ENCODE peak calls at places on chromosomes 1 and 21, in five cellular contexts. M, C, G, F and J are unnamed samples.

GRCh38 chr1:54564312-54565112 is 16.5 kb downstream of the ACOT11 start:
- DNase-seq in M (no peak), C (no peak), G (no peak), F (no peak), J (no peak)

GRCh38 chr1:161781995-161782394 is 15.9 kb downstream of the ATF6 start:
- DNase-seq in M (no peak), C (no peak), G (no peak), F (peak; percentile 28), J (no peak)

GRCh38 chr21:44526096-44526997 is 13.6 kb downstream of the KRTAP10-1 start:
- DNase-seq in M (no peak), C (no peak), G (no peak), F (no peak), J (no peak)

GRCh38 chr1:46532498-46533178 is 18.8 kb downstream of the KNCN start:
- DNase-seq in M (peak; percentile 75), C (peak; percentile 71), G (no peak), F (peak; percentile 47), J (no peak)

GRCh38 chr1:11397151-11397902 is 81.6 kb upstream of the DISP3 start:
- DNase-seq in M (no peak), C (no peak), G (no peak), F (no peak), J (no peak)

GRCh38 chr1:219293440-219293839 is 119.8 kb downstream of the LYPLAL1 start:
- DNase-seq in M (no peak), C (no peak), G (no peak), F (peak; percentile 83), J (no peak)

GRCh38 chr1:41024953-41025352 is 3.4 kb upstream of the SLFNL1 start:
- DNase-seq in M (no peak), C (no peak), G (no peak), F (no peak), J (no peak)

GRCh38 chr1:93690921-93691789 is 9.5 kb upstream of the BCAR3 start:
- DNase-seq in M (no peak), C (no peak), G (no peak), F (no peak), J (no peak)

GRCh38 chr21:44795342-44795741 is 6.3 kb downstream of the UBE2G2 start:
- DNase-seq in M (no peak), C (no peak), G (no peak), F (no peak), J (no peak)

GRCh38 chr1:244955661-244956060 is 91.3 kb upstream of the HNRNPU start:
- DNase-seq in M (no peak), C (no peak), G (no peak), F (no peak), J (no peak)

GRCh38 chr1:115065021-115065420 is 24.3 kb downstream of the TSPAN2 start:
- DNase-seq in M (no peak), C (no peak), G (no peak), F (no peak), J (no peak)

GRCh38 chr1:85258536-85259117 is 835 bp downstream of the C1orf52 start:
- DNase-seq in M (no peak), C (no peak), G (no peak), F (no peak), J (no peak)

DNA sequence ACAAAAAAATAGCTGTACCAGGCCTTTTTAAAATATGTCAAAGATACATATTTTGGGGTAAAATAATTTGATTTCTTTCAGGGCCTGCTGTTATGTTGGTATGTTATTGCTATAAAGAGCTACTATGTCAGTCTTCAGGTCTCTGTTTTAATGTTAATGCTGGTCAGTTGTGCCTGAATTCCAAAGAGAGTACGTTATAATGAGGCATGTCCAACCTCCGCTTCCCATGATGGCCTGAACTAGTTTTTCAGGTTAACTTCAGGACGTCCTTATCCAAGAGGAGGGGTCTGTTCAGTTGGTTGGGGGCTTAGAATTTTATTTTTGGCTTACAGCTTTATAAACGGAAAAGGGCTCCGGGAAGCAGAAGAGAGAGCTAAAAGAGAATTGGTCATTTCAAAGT is 34.9 kb upstream of the LYPD8 start:
- DNase-seq in M (no peak), C (no peak), G (no peak), F (no peak), J (no peak)
- H3K9me3 ChIP-seq in M (no peaks in the 10 kb centered on the region), C (peaks cover 11% of the 10 kb centered on the region), G (no peaks in the 10 kb centered on the region), F (no peaks in the 10 kb centered on the region), J (peaks cover 6% of the 10 kb centered on the region)

GRCh38 chr1:159444507-159444906 is 5.0 kb downstream of the OR10J1 start:
- DNase-seq in M (no peak), C (no peak), G (no peak), F (no peak), J (no peak)

GRCh38 chr1:159442428-159442827 is 2.9 kb downstream of the OR10J1 start:
- DNase-seq in M (no peak), C (no peak), G (no peak), F (no peak), J (no peak)

GRCh38 chr1:159439422-159439821 is at the start of gene OR10J1:
- DNase-seq in M (no peak), C (no peak), G (no peak), F (no peak), J (no peak)

GRCh38 chr1:159443063-159443750 is 3.7 kb downstream of the OR10J1 start:
- DNase-seq in M (no peak), C (no peak), G (no peak), F (no peak), J (no peak)

DNA sequence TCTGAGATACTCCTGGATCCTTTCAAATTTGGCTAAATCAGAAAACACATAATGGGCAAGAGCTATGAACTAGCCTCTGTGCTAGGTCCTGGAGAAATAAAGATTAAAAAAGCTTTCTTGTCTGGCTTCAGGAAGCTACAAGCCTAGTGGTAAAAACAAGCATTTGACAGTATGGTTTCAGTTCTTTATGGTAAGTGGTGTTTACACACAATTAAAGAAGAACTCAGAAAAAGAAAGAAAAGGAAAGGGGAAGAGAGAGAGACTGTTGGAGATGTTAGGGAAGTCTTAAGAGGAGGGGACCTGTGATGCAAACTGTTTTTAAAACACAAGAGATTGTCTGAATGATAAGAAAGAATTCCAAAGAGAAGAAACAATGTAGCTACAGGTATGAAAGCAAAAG is 1.8 kb downstream of the OR10J1 start:
- DNase-seq in M (no peak), C (no peak), G (no peak), F (no peak), J (no peak)
- H3K4me3 ChIP-seq in M (no peak overlapping the region), C (no peak overlapping the region), G (no peak overlapping the region), F (no peak overlapping the region), J (no peak overlapping the region)

GRCh38 chr1:119605686-119606085 is 42.4 kb downstream of the ZNF697 start:
- DNase-seq in M (no peak), C (no peak), G (no peak), F (no peak), J (no peak)
- H3K9me3 ChIP-seq in M (no peaks in the 10 kb centered on the region), C (no peaks in the 10 kb centered on the region), G (no peaks in the 10 kb centered on the region), F (no peaks in the 10 kb centered on the region), J (no peaks in the 10 kb centered on the region)

GRCh38 chr21:38852278-38852677 is 46.5 kb downstream of the ETS2 start:
- DNase-seq in M (no peak), C (no peak), G (no peak), F (no peak), J (no peak)

GRCh38 chr21:38850277-38850951 is 44.7 kb downstream of the ETS2 start:
- DNase-seq in M (no peak), C (no peak), G (no peak), F (no peak), J (no peak)

GRCh38 chr21:38852708-38853107 is 47.0 kb downstream of the ETS2 start:
- DNase-seq in M (no peak), C (no peak), G (no peak), F (no peak), J (no peak)

GRCh38 chr21:38849776-38850175 is 44.0 kb downstream of the ETS2 start:
- DNase-seq in M (no peak), C (no peak), G (no peak), F (no peak), J (no peak)

GRCh38 chr21:38853421-38853919 is 47.7 kb downstream of the ETS2 start:
- DNase-seq in M (no peak), C (no peak), G (peak; percentile 82), F (peak; percentile 87), J (no peak)
- H3K4me3 ChIP-seq in M (no peak overlapping the region), C (no peak overlapping the region), G (no peak overlapping the region), F (no peak overlapping the region), J (no peak overlapping the region)

DNA sequence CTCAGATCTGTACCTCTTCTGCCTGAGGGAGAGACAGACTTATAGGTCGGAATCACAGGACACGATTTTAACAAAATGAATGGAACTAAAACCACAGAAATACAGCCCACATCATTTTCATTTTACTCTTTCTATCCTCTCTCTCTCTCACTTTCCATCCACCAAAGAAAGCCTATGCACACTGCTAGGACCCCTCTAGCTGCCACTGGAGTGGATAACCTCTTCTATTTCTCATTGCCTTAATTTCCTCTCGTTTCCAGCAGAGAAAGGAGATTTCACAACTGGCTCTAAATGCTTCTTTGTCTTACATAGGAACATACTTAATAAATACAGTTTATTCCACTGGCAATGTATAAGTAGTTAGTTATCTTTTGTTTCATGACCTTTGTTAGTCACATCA is 867.8 kb upstream of the ADGRL4 start:
- DNase-seq in M (no peak), C (no peak), G (no peak), F (peak; percentile 20), J (no peak)
- H3K9me3 ChIP-seq in M (no peaks in the 10 kb centered on the region), C (peaks cover 6% of the 10 kb centered on the region), G (no peaks in the 10 kb centered on the region), F (no peaks in the 10 kb centered on the region), J (no peaks in the 10 kb centered on the region)

GRCh38 chr1:16980473-16981268 is at the start of gene MFAP2:
- DNase-seq in M (peak; percentile 64), C (no peak), G (no peak), F (no peak), J (no peak)
- H3K4me3 ChIP-seq in M (peak within 1 kb of the TSS; percentile 48), C (peak within 1 kb of the TSS; percentile 69), G (peak within 1 kb of the TSS; percentile 72), F (peak within 1 kb of the TSS; percentile 71), J (peak within 1 kb of the TSS; percentile 68)

GRCh38 chr1:53276153-53276901 is 38.0 kb upstream of the MAGOH start:
- DNase-seq in M (no peak), C (no peak), G (no peak), F (no peak), J (no peak)

GRCh38 chr1:53274541-53275185 is 36.3 kb upstream of the MAGOH start:
- DNase-seq in M (no peak), C (no peak), G (no peak), F (no peak), J (no peak)

GRCh38 chr1:53276902-53277281 is 38.6 kb upstream of the MAGOH start:
- DNase-seq in M (no peak), C (no peak), G (no peak), F (no peak), J (no peak)

GRCh38 chr1:53274026-53274425 is 35.7 kb upstream of the MAGOH start:
- DNase-seq in M (no peak), C (no peak), G (no peak), F (no peak), J (no peak)

DNA sequence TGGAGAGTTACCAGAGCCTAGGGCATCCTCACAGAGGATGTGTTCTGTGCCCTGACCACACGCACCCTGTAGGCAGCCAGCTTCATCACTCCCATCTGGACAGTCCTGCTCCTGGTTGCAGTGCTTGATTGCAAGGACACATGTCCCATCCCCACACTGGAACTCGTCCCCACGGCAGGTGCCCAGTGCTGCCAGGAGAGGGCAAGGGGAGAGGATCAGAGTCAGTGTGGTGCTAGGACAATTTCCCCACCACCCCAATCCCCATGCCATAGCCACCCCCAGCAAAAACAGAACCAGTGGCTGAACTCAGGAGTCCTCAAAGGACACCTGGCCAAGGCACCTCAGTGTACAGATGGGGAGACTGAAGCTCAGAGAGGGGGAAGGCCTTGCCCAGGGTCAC is 37.2 kb upstream of the MAGOH start:
- DNase-seq in M (no peak), C (no peak), G (no peak), F (no peak), J (no peak)
- H3K9me3 ChIP-seq in M (no peaks in the 10 kb centered on the region), C (peaks cover 18% of the 10 kb centered on the region), G (peaks cover 3% of the 10 kb centered on the region), F (no peaks in the 10 kb centered on the region), J (no peaks in the 10 kb centered on the region)

GRCh38 chr1:199009447-199009846 is 370.6 kb downstream of the PTPRC start:
- DNase-seq in M (no peak), C (no peak), G (no peak), F (no peak), J (no peak)
- H3K4me3 ChIP-seq in M (no peak overlapping the region), C (no peak overlapping the region), G (no peak overlapping the region), F (no peak overlapping the region), J (no peak overlapping the region)